ENCODE peak calls at places on chromosome 5, in nine cellular contexts. A is lower lobe of right lung; M is uterus; J is thoracic aorta; X is fibroblast of lung; T is colonic mucosa; R is CD4-positive, alpha-beta T cell; V is foreskin keratinocyte; S is left ventricle myocardium inferior. Q is an unnamed sample.

GRCh38 chr5:114391321-114391720 is 29.5 kb downstream of the KCNN2 start:
- DNase-seq in T (no peak), X (peak; percentile 33), A (no peak), J (no peak), R (no peak), S (no peak), M (no peak), V (peak; percentile 6), Q (no peak)

GRCh38 chr5:154868702-154869101 is 10.3 kb downstream of the CNOT8 start:
- DNase-seq in A (no peak), M (no peak), J (no peak), V (no peak), S (no peak), R (no peak), X (no peak), T (no peak), Q (no peak)

GRCh38 chr5:54259090-54259489 is 51.3 kb downstream of the ARL15 start:
- DNase-seq in M (no peak), A (no peak), X (peak; percentile 23), V (peak; percentile 57), J (no peak), S (no peak), T (no peak), R (no peak), Q (no peak)

GRCh38 chr5:395156-395920 is 47.6 kb upstream of the EXOC3 start:
- DNase-seq in R (no peak), X (peak; percentile 68), S (no peak), M (no peak), T (no peak), A (no peak), J (no peak), V (no peak), Q (peak; percentile 48)

GRCh38 chr5:75054110-75054930 is 2.0 kb upstream of the GCNT4 start:
- DNase-seq in A (peak; percentile 53), S (peak; percentile 21), M (peak; percentile 25), R (no peak), V (no peak), J (no peak), X (peak; percentile 71), T (peak; percentile 36), Q (peak; percentile 54)

GRCh38 chr5:78213799-78214198 is 80.7 kb downstream of the AP3B1 start:
- DNase-seq in A (no peak), V (no peak), M (no peak), J (no peak), X (no peak), S (no peak), T (no peak), R (no peak), Q (no peak)

GRCh38 chr5:10315824-10316509 is 8.3 kb upstream of the CMBL start:
- DNase-seq in J (no peak), M (no peak), V (no peak), A (no peak), X (no peak), S (no peak), R (no peak), T (no peak), Q (no peak)

GRCh38 chr5:58813855-58814254 is 231.0 kb downstream of the RAB3C start:
- DNase-seq in V (no peak), M (no peak), R (no peak), T (no peak), A (no peak), X (no peak), S (no peak), J (no peak), Q (no peak)

GRCh38 chr5:77211691-77212047 is 1.2 kb downstream of the PDE8B start:
- DNase-seq in J (no peak), S (no peak), T (no peak), R (no peak), X (no peak), V (no peak), M (no peak), A (no peak), Q (no peak)

GRCh38 chr5:77214151-77214550 is 3.7 kb downstream of the PDE8B start:
- DNase-seq in X (no peak), M (no peak), R (no peak), T (no peak), S (no peak), J (no peak), V (no peak), A (no peak), Q (no peak)

GRCh38 chr5:77211013-77211690 is 672 bp downstream of the PDE8B start:
- DNase-seq in X (peak; percentile 5), V (no peak), A (no peak), M (no peak), T (no peak), S (no peak), R (no peak), J (no peak), Q (no peak)

GRCh38 chr5:77210091-77211012 is at the start of gene PDE8B:
- DNase-seq in X (no peak), T (no peak), R (no peak), A (peak; percentile 49), V (no peak), J (no peak), M (peak; percentile 33), S (no peak), Q (no peak)

GRCh38 chr5:77213601-77214000 is 3.1 kb downstream of the PDE8B start:
- DNase-seq in S (no peak), R (no peak), M (no peak), T (no peak), J (no peak), A (no peak), X (no peak), V (no peak), Q (no peak)
- H3K27me3 ChIP-seq in S (peaks cover 80% of the 10 kb centered on the region), R (peaks cover 61% of the 10 kb centered on the region), M (no peaks in the 10 kb centered on the region), T (peaks cover 24% of the 10 kb centered on the region), J (no peaks in the 10 kb centered on the region), A (peaks cover 48% of the 10 kb centered on the region), X (peaks cover 29% of the 10 kb centered on the region), V (peaks cover 87% of the 10 kb centered on the region), Q (no peaks in the 10 kb centered on the region)

DNA sequence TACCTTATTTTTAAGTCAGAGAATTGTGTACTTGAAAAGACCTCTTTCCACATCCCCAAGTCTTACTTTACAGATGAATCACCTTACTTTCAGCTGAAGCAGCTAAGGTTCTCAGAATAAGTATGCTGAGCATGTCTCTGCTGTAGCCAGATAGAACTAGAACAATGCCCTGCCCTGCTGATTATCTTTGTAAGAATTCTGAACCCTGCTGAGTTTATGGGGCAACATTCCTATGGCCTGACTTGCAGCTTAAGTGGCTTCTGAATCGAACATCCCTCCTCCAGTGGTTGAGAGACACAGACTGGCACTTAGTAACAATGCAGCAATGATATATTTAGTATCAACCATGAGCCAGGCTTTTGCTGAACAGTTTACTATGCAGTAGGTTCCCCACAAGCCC is 592.0 kb upstream of the WWC1 start:
- DNase-seq in S (no peak), R (no peak), X (peak; percentile 100), V (peak; percentile 100), J (no peak), A (no peak), T (no peak), M (no peak), Q (no peak)
- H3K27ac ChIP-seq in S (peak overlapping the region; percentile 44), R (no peak overlapping the region), X (peak overlapping the region; percentile 79), V (peak overlapping the region; percentile 99), J (no peak overlapping the region), A (no peak overlapping the region), T (no peak overlapping the region), M (no peak overlapping the region), Q (no peak overlapping the region)

GRCh38 chr5:15995206-15996052 is 184.2 kb downstream of the MARCHF11 start:
- DNase-seq in M (no peak), S (no peak), T (no peak), X (peak; percentile 39), A (no peak), J (no peak), R (no peak), V (peak; percentile 48), Q (no peak)

GRCh38 chr5:15991586-15991985 is 188.0 kb downstream of the MARCHF11 start:
- DNase-seq in J (no peak), A (no peak), V (no peak), T (no peak), S (no peak), M (no peak), R (no peak), X (no peak), Q (no peak)

GRCh38 chr5:15993934-15994333 is 185.7 kb downstream of the MARCHF11 start:
- DNase-seq in M (no peak), T (no peak), A (no peak), R (no peak), V (no peak), J (no peak), S (no peak), X (peak; percentile 13), Q (no peak)

GRCh38 chr5:15993334-15993733 is 186.3 kb downstream of the MARCHF11 start:
- DNase-seq in V (peak; percentile 97), J (no peak), T (no peak), M (no peak), A (no peak), R (no peak), S (no peak), X (peak; percentile 75), Q (no peak)

GRCh38 chr5:15992918-15993317 is 186.7 kb downstream of the MARCHF11 start:
- DNase-seq in A (no peak), V (peak; percentile 94), X (peak; percentile 82), S (no peak), R (no peak), T (no peak), J (no peak), M (no peak), Q (no peak)
- TF ChIP-seq CTCF in A (no peak), V (peak; percentile 60), X (no peak), S (no peak), R (no peak), T (no peak), J (no peak), M (no peak), Q (no peak)

GRCh38 chr5:74056789-74057164 is 430.8 kb downstream of the ARHGEF28 start:
- DNase-seq in V (no peak), X (peak; percentile 44), T (peak; percentile 36), J (no peak), A (no peak), M (no peak), S (no peak), R (no peak), Q (no peak)

GRCh38 chr5:74052441-74052840 is 426.4 kb downstream of the ARHGEF28 start:
- DNase-seq in T (no peak), V (peak; percentile 68), J (no peak), A (no peak), X (no peak), R (no peak), M (no peak), S (no peak), Q (no peak)

GRCh38 chr5:74055446-74056097 is 429.6 kb downstream of the ARHGEF28 start:
- DNase-seq in S (no peak), J (no peak), R (no peak), X (no peak), V (no peak), A (no peak), T (no peak), M (no peak), Q (no peak)

GRCh38 chr5:74056102-74056788 is 430.2 kb downstream of the ARHGEF28 start:
- DNase-seq in X (no peak), A (no peak), S (no peak), M (no peak), J (no peak), R (no peak), V (no peak), T (no peak), Q (no peak)

DNA sequence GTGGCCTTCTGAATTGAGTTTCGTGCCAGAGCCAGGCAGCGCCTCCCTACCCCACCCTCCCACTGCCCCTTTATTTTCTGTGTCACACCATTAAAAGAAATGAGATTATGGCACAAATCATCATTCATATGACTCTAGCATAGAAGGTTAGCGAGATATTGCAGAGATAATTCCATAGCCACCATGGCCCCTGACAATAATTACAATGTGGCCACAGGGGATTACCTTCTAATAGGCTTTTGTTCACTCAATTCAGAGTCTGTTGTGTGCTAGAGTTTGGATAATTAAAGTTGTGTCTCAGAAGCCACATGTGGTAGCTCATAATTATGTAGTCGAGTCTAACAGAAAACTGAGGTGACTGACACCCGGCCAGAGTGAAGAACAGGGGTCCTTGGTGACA is 428.1 kb downstream of the ARHGEF28 start:
- DNase-seq in T (no peak), R (no peak), V (no peak), S (no peak), M (no peak), J (no peak), X (no peak), A (no peak), Q (no peak)
- H3K27me3 ChIP-seq in T (no peaks in the 10 kb centered on the region), R (peaks cover 20% of the 10 kb centered on the region), V (no peaks in the 10 kb centered on the region), S (peaks cover 3% of the 10 kb centered on the region), M (no peaks in the 10 kb centered on the region), J (no peaks in the 10 kb centered on the region), X (no peaks in the 10 kb centered on the region), A (no peaks in the 10 kb centered on the region), Q (no peaks in the 10 kb centered on the region)